ENCODE peak calls at places on chromosomes 5 and 9, in five cellular contexts. L, D, J, N and F are unnamed samples.

GRCh38 chr5:88890070-88890781 is 7.2 kb upstream of the MEF2C start:
- DNase-seq in N (no peak), J (no peak), D (no peak), L (no peak), F (no peak)

GRCh38 chr9:123749580-123750202 is 180.2 kb downstream of the DENND1A start:
- DNase-seq in N (peak), L (peak), D (peak), J (no peak), F (no peak)

GRCh38 chr9:71250626-71251025 is 129.2 kb upstream of the TRPM3 start:
- DNase-seq in J (no peak), L (peak), D (no peak), N (no peak), F (no peak)

GRCh38 chr5:35152733-35153132 is 77.6 kb downstream of the PRLR start:
- DNase-seq in L (no peak), N (no peak), J (no peak), D (no peak), F (no peak)

GRCh38 chr5:148635321-148636083 is 18.8 kb downstream of the HTR4 start:
- DNase-seq in J (no peak), D (no peak), N (no peak), L (no peak), F (no peak)

GRCh38 chr9:100437860-100438805 is 11.2 kb downstream of the MSANTD3 start:
- DNase-seq in J (peak), D (peak), N (peak), L (peak), F (peak)

GRCh38 chr9:135409286-135410200 is 70.0 kb upstream of the PPP1R26 start:
- DNase-seq in N (no peak), J (no peak), D (no peak), L (no peak), F (no peak)

GRCh38 chr5:151075698-151076331 is 5.0 kb downstream of the TNIP1 start:
- DNase-seq in D (peak), J (no peak), L (no peak), N (no peak), F (peak)

GRCh38 chr9:81377310-81377709 is 312.0 kb downstream of the TLE1 start:
- DNase-seq in N (no peak), D (no peak), L (no peak), J (no peak), F (no peak)

GRCh38 chr5:36357391-36357790 is 55.7 kb upstream of the RANBP3L start:
- DNase-seq in D (no peak), J (no peak), L (no peak), N (peak), F (peak)

GRCh38 chr9:110316255-110316921 is 21.3 kb downstream of the TXNDC8 start:
- DNase-seq in N (no peak), D (no peak), L (peak), J (no peak), F (no peak)

GRCh38 chr9:110180713-110181434 is 27.1 kb downstream of the C9orf152 start:
- DNase-seq in N (peak), D (peak), J (no peak), L (peak), F (peak)

GRCh38 chr5:155140646-155141045 is 127.1 kb downstream of the KIF4B start:
- DNase-seq in N (no peak), J (no peak), D (no peak), L (no peak), F (no peak)

GRCh38 chr9:111621895-111622480 is 9.1 kb upstream of the DNAJC25 start:
- DNase-seq in N (no peak), D (peak), L (peak), J (peak), F (peak)

GRCh38 chr5:180133060-180133459 is 61.5 kb upstream of the RNF130 start:
- DNase-seq in D (no peak), J (no peak), L (no peak), N (no peak), F (no peak)

GRCh38 chr9:15714746-15715145 is 161.9 kb downstream of the CCDC171 start:
- DNase-seq in J (no peak), N (no peak), L (no peak), D (no peak), F (no peak)

GRCh38 chr5:115599502-115599901 is 2.8 kb downstream of the TICAM2 start:
- DNase-seq in J (no peak), N (peak), D (no peak), L (no peak), F (peak)

GRCh38 chr5:136042665-136043121 is 13.9 kb downstream of the TGFBI start:
- DNase-seq in D (no peak), N (peak), J (no peak), L (no peak), F (peak)

GRCh38 chr5:84450617-84451414 is 66.1 kb upstream of the EDIL3 start:
- DNase-seq in L (peak), D (no peak), J (no peak), N (no peak), F (peak)

GRCh38 chr5:173029499-173029921 is 26.6 kb upstream of the CREBRF start:
- DNase-seq in J (peak), N (no peak), D (no peak), L (no peak), F (no peak)

GRCh38 chr5:83895860-83896259 is 175.2 kb upstream of the HAPLN1 start:
- DNase-seq in L (no peak), N (no peak), D (peak), J (no peak), F (no peak)

GRCh38 chr9:2962471-2963172 is 118.7 kb upstream of the PUM3 start:
- DNase-seq in J (no peak), N (no peak), D (peak), L (no peak), F (no peak)
- TF ChIP-seq EZH2 in J (no peak), N (no peak), D (no peak), L (no peak), F (no peak)

GRCh38 chr5:80569961-80570786 is at the start of gene ANKRD34B:
- DNase-seq in J (peak), D (peak), N (no peak), L (peak), F (peak)
- TF ChIP-seq EZH2 in J (no peak), D (no peak), N (peak), L (no peak), F (no peak)

GRCh38 chr5:29238115-29238514 is 1955.4 kb upstream of the CDH6 start:
- DNase-seq in D (no peak), L (peak), J (no peak), N (no peak), F (no peak)
- TF ChIP-seq EZH2 in D (no peak), L (no peak), J (no peak), N (no peak), F (no peak)

GRCh38 chr9:41229408-41230401 is 40.6 kb upstream of the ZNG1F start:
- DNase-seq in L (peak), D (peak), N (peak), J (peak), F (peak)
- TF ChIP-seq EZH2 in L (no peak), D (no peak), N (no peak), J (no peak), F (no peak)

DNA sequence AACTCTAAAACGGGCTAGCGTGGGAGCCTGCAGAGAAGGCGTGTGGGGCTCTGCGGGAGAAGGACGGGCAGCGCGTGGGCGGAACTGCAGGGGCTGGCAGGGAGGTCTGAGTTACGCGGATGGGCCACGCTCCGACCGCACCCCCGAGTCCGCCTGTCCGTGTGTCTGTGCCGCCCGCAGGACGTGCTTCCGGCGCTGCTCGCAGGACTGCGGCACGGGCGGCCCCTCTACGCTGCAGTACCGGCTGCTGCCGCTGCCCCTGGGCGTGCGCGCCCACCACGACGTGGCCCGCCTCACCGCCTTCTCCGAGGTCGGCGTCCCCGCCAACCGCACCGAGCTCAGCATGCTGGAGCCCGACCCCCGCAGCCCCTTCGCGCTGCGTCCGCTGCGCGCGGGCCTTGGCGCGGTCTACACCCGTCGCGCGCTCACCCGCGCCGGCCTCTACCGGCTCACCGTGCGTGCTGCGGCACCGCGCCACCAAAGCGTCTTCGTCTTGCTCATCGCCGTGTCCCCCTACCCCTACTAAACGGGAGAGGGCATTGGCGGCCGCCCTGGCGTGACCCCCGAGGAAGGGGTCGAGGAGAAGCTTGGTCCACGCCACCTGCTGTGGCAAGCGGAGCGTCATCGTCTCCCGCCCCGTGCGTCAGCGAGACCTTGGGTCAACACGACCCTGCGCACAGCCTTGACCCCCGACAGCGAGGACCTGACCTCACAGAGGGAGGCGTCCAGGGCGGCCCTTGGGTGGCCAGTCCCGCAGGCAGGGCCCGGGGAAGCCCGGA is 11.4 kb upstream of the ASS1 start:
- DNase-seq in L (peak), J (no peak), D (peak), N (peak), F (peak)
- TF ChIP-seq EZH2 in L (peak), J (no peak), D (no peak), N (peak), F (no peak)

GRCh38 chr5:178116406-178116885 is 3.1 kb downstream of the N4BP3 start:
- DNase-seq in N (no peak), J (no peak), L (no peak), D (no peak), F (no peak)

GRCh38 chr5:178117911-178118310 is 4.6 kb downstream of the N4BP3 start:
- DNase-seq in N (no peak), L (no peak), D (no peak), J (no peak), F (no peak)

GRCh38 chr5:178115136-178115834 is 2.0 kb downstream of the N4BP3 start:
- DNase-seq in N (no peak), J (no peak), L (peak), D (no peak), F (no peak)

GRCh38 chr5:178114325-178115135 is 1.2 kb downstream of the N4BP3 start:
- DNase-seq in J (no peak), D (no peak), L (peak), N (no peak), F (peak)

DNA sequence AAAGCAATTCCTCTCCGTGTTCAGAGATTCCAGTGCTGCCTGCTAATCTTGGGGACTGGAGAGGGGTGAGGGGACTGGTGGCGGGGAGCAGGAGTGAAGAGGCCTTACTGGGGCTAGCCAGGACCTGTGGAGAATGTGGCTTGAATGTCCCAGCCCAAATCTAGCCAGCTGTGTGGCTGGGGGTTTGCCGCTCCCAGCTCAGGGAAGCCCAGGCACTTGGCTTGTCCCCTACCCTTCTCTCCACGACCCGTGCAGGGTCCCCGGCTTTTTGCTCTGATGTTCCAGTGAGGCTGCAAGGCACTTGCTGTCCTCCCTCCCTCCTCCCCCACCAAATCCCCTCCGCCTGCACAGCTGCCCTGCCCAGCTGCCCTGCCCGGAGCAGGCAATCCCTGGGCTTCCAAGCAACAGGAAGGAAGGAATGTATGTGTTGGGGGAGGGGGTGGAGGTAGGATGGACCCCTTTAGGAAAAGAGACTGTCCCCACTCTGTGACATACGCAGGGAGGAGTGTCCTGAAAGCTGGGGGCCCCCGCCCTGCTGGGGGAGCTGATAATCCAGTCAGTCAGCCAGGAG is 2.6 kb downstream of the N4BP3 start:
- DNase-seq in L (peak), D (no peak), N (no peak), J (peak), F (no peak)
- TF ChIP-seq EZH2 in L (no peak), D (no peak), N (peak), J (no peak), F (no peak)

GRCh38 chr9:93948456-93949072 is 6.6 kb downstream of the BARX1 start:
- DNase-seq in L (peak), N (no peak), D (no peak), J (no peak), F (no peak)
- TF ChIP-seq EZH2 in L (peak), N (no peak), D (no peak), J (no peak), F (no peak)

DNA sequence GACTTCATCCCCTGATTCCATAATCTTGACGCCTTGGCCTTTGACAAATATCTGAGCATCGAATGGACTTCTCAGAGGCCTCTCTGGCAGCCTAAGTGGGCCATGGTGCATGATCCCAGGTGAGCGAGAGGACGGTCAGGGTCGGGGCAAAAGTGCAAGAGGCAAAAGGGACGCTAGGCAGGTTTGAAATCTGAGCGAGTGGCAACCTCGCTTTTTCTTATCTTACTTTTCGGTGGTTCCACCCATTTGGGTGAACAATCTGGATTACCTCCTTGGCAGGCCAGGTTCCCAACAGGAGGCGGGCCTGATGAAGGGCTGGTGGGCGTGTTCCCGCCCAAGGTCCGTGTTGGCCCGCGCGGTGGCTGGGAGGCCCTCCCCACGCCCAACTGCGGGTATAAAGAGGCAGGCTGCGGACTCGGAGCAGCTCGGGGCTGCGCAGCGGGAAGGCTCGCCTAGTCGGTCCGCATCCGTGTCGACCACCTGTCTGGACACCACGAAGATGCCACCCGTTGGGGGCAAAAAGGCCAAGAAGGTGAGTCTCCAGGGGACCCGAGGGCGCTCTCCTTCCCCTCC is at the start of gene BHMT:
- DNase-seq in J (no peak), N (no peak), D (no peak), L (peak), F (no peak)
- TF ChIP-seq EZH2 in J (peak), N (no peak), D (no peak), L (peak), F (no peak)